ENCODE peak calls at places on chromosomes 11 and 22, in four cellular contexts. Q is HepG2, W is K562, Y is HCT116. C is an unnamed sample.

GRCh38 chr22:20864186-20864908 is 5.5 kb downstream of the SNAP29 start:
- DNase-seq in W (no peak), Y (no peak), Q (no peak), C (no peak)

GRCh38 chr11:22787565-22788162 is 41.9 kb downstream of the SVIP start:
- DNase-seq in Y (peak; percentile 22), Q (peak; percentile 45), W (peak; percentile 29), C (no peak)

GRCh38 chr11:94746721-94747120 is 21.4 kb upstream of the AMOTL1 start:
- DNase-seq in Q (no peak), Y (no peak), W (no peak), C (no peak)

GRCh38 chr11:62372871-62373270 is 35.6 kb downstream of the ASRGL1 start:
- DNase-seq in W (no peak), Q (no peak), Y (no peak), C (no peak)

GRCh38 chr11:65853249-65853979 is 4.6 kb downstream of the CFL1 start:
- DNase-seq in Q (no peak), Y (no peak), W (no peak), C (no peak)

GRCh38 chr22:45212306-45212709 is 28.4 kb downstream of the KIAA0930 start:
- DNase-seq in Q (no peak), W (peak; percentile 12), Y (no peak), C (no peak)

GRCh38 chr11:122650619-122651018 is 4.9 kb upstream of the UBASH3B start:
- DNase-seq in Q (no peak), W (no peak), Y (no peak), C (no peak)

GRCh38 chr11:134524201-134524600 is 112.2 kb upstream of the B3GAT1 start:
- DNase-seq in Q (no peak), W (no peak), Y (no peak), C (no peak)

GRCh38 chr11:101867951-101868350 is 46.9 kb upstream of the CEP126 start:
- DNase-seq in W (no peak), Y (no peak), Q (no peak), C (no peak)

GRCh38 chr22:36938028-36938425 is 24.6 kb downstream of the CSF2RB start:
- DNase-seq in Q (no peak), W (no peak), Y (no peak), C (no peak)

GRCh38 chr11:76838422-76839068 is 22.2 kb upstream of the ACER3 start:
- DNase-seq in W (peak; percentile 68), Y (no peak), Q (peak; percentile 45), C (no peak)

GRCh38 chr22:45208993-45209838 is 31.5 kb downstream of the KIAA0930 start:
- DNase-seq in Q (no peak), W (peak; percentile 78), Y (no peak), C (no peak)

GRCh38 chr11:124837491-124837856 is 27.8 kb upstream of the ROBO3 start:
- DNase-seq in W (peak; percentile 64), Y (peak; percentile 72), Q (peak; percentile 58), C (peak; percentile 62)

GRCh38 chr11:72352859-72353551 is 81.3 kb downstream of the CLPB start:
- DNase-seq in W (peak; percentile 26), Q (no peak), Y (no peak), C (no peak)

GRCh38 chr11:59545179-59546020 is 34.1 kb downstream of the OR4D9 start:
- DNase-seq in Q (no peak), W (peak; percentile 89), Y (peak; percentile 91), C (no peak)

GRCh38 chr11:18669211-18669593 is 29.4 kb upstream of the TMEM86A start:
- DNase-seq in W (no peak), Q (no peak), Y (peak; percentile 46), C (no peak)

GRCh38 chr11:60265373-60266214 is 14.9 kb upstream of the MS4A4A start:
- DNase-seq in W (peak; percentile 52), Y (peak; percentile 36), Q (peak; percentile 8), C (peak; percentile 10)

GRCh38 chr22:46027219-46028068 is 50.5 kb upstream of the WNT7B start:
- DNase-seq in Y (no peak), Q (peak; percentile 46), W (peak; percentile 59), C (no peak)

GRCh38 chr22:39471421-39472141 is 14.8 kb downstream of the MGAT3 start:
- DNase-seq in Y (no peak), W (no peak), Q (no peak), C (no peak)

GRCh38 chr22:28187612-28188011 is 268.6 kb upstream of the PITPNB start:
- DNase-seq in Q (no peak), Y (no peak), W (no peak), C (no peak)

GRCh38 chr11:60974726-60975125 is 3.2 kb downstream of the CD6 start:
- DNase-seq in Y (no peak), W (no peak), Q (no peak), C (no peak)

GRCh38 chr11:128898580-128899344 is 7.6 kb downstream of the KCNJ5 start:
- DNase-seq in Y (no peak), Q (no peak), W (no peak), C (no peak)

GRCh38 chr11:45662665-45663485 is 2.5 kb downstream of the CHST1 start:
- DNase-seq in Q (peak; percentile 20), Y (no peak), W (peak; percentile 26), C (no peak)

GRCh38 chr11:115497303-115497702 is 6.9 kb downstream of the CADM1 start:
- DNase-seq in W (no peak), Y (no peak), Q (peak; percentile 67), C (no peak)

GRCh38 chr11:108881136-108881535 is 216.3 kb downstream of the DDX10 start:
- DNase-seq in Q (no peak), Y (no peak), W (no peak), C (no peak)

GRCh38 chr11:16857186-16857585 is 118.7 kb downstream of the C11orf58 start:
- DNase-seq in Y (no peak), Q (no peak), W (peak; percentile 89), C (no peak)

GRCh38 chr11:2148253-2149000 is 9.2 kb upstream of the IGF2 start:
- DNase-seq in W (no peak), Y (no peak), Q (no peak), C (no peak)

GRCh38 chr22:35892192-35892591 is 136.4 kb downstream of the RBFOX2 start:
- DNase-seq in W (no peak), Q (no peak), Y (no peak), C (no peak)

GRCh38 chr11:130804306-130805077 is 111.8 kb downstream of the SNX19 start:
- DNase-seq in Q (no peak), W (no peak), Y (no peak), C (no peak)

GRCh38 chr11:112285918-112286317 is 25.3 kb upstream of the PLET1 start:
- DNase-seq in Y (no peak), W (peak; percentile 40), Q (no peak), C (no peak)

GRCh38 chr22:27154717-27155116 is 497.3 kb downstream of the MIAT start:
- DNase-seq in W (peak; percentile 31), Q (no peak), Y (no peak), C (no peak)

GRCh38 chr11:45852018-45852711 is 4.9 kb downstream of the CRY2 start:
- DNase-seq in W (no peak), Y (no peak), Q (no peak), C (no peak)

GRCh38 chr11:62388999-62389398 is 29.8 kb upstream of the SCGB1A1 start:
- DNase-seq in Y (no peak), Q (no peak), W (no peak), C (no peak)

GRCh38 chr11:69546735-69547370 is 65.4 kb downstream of the LINC01488 start:
- DNase-seq in Y (no peak), Q (no peak), W (no peak), C (no peak)
- TF ChIP-seq TCF7L2 in Y (no peak), Q (no peak), W (no peak), C (no peak)

GRCh38 chr22:48867891-48868290 is 959.8 kb downstream of the BRD1 start:
- DNase-seq in Y (no peak), W (no peak), Q (no peak), C (no peak)

GRCh38 chr22:48866906-48867597 is 960.6 kb downstream of the BRD1 start:
- DNase-seq in Q (no peak), Y (no peak), W (no peak), C (no peak)

GRCh38 chr22:48869161-48869560 is 958.5 kb downstream of the BRD1 start:
- DNase-seq in W (no peak), Q (no peak), Y (no peak), C (no peak)

GRCh38 chr22:48869788-48870187 is 957.9 kb downstream of the BRD1 start:
- DNase-seq in Q (no peak), Y (no peak), W (no peak), C (no peak)

GRCh38 chr22:48868554-48868953 is 959.1 kb downstream of the BRD1 start:
- DNase-seq in Y (no peak), Q (no peak), W (no peak), C (no peak)
- TF ChIP-seq TCF7L2 in Y (no peak), Q (no peak), W (no peak), C (no peak)

GRCh38 chr11:68710445-68710844 is 26.1 kb downstream of the GAL start:
- DNase-seq in Q (no peak), W (no peak), Y (no peak), C (no peak)

GRCh38 chr11:68707527-68707926 is 23.2 kb downstream of the GAL start:
- DNase-seq in Q (no peak), Y (no peak), W (no peak), C (no peak)

GRCh38 chr11:68706237-68706636 is 21.9 kb downstream of the GAL start:
- DNase-seq in W (no peak), Y (no peak), Q (no peak), C (no peak)

GRCh38 chr11:68709064-68709463 is 24.7 kb downstream of the GAL start:
- DNase-seq in Y (no peak), W (no peak), Q (no peak), C (no peak)

GRCh38 chr11:68704887-68705286 is 20.5 kb downstream of the GAL start:
- DNase-seq in Q (no peak), Y (no peak), W (peak; percentile 22), C (no peak)
- TF ChIP-seq TCF7L2 in Q (no peak), Y (no peak), W (no peak), C (no peak)

DNA sequence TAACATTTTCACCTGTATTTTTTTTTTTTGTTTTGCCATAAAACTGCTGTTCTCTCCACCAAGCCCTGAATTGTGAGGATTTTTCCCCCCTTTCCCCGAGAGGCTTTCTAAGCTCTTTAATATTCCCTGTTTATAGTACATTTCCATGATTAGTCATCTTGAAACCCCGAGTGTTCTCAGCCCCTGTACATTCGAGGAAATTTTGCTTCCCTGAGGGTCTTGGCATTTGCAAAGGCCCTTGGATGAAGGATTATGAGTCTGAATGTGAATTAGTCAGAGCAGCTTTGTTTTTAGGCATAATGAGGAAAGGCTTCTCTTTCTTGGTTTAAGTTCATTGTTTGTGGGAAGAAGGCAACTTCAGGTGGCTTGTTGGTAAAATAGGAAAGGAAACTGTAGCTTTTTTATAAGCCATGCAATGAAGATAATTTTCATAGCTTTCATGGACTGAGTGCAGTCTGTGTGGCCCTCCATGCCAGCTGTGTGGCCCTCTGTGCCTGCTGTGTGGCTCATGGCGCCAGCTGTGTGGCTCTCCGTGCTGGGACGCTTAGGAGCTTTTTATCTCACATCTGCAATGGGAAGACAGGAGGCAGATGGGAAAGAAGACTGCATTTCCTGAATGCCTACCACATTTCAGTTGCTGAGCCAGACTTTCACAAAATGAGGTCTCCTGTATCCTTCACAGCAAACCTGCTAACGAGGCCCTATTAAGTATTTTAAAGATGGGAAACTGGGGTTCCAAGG is 129.0 kb downstream of the TEAD1 start:
- DNase-seq in W (no peak), Q (no peak), Y (no peak), C (no peak)
- TF ChIP-seq TCF7L2 in W (no peak), Q (no peak), Y (no peak), C (no peak)

GRCh38 chr11:63478896-63479295 is 12.1 kb downstream of the PLAAT5 start:
- DNase-seq in W (peak; percentile 67), Y (peak; percentile 68), Q (peak; percentile 61), C (peak; percentile 50)
- TF ChIP-seq TCF7L2 in W (no peak), Y (no peak), Q (no peak), C (no peak)

GRCh38 chr22:18076060-18076497 is 1.7 kb upstream of the PEX26 start:
- DNase-seq in Y (peak; percentile 75), W (peak; percentile 74), Q (peak; percentile 86), C (peak; percentile 85)
- TF ChIP-seq TCF7L2 in Y (no peak), W (no peak), Q (no peak), C (no peak)

C was measured in Panc1.